ENCODE peak calls at places on chromosomes 4 and X, in seven cellular contexts. I is cardiac muscle cell, A is left lung, M is coronary artery, B is sigmoid colon, G is AG09309, K is esophagus squamous epithelium. E is an unnamed sample.

GRCh38 chr4:29867412-29867811 is 852.8 kb upstream of the PCDH7 start:
- DNase-seq in K (no peak), M (no peak), I (no peak), G (no peak), A (no peak), B (no peak), E (no peak)

GRCh38 chrX:121836000-121836399 is 788.6 kb downstream of the GLUD2 start:
- DNase-seq in K (no peak), A (no peak), B (no peak), I (no peak), M (no peak), G (no peak), E (no peak)

GRCh38 chr4:113556382-113557134 is 205.0 kb downstream of the CAMK2D start:
- DNase-seq in A (no peak), I (no peak), K (no peak), B (no peak), G (no peak), M (no peak), E (peak; percentile 50)

GRCh38 chr4:94451051-94451404 is 714 bp upstream of the PDLIM5 start:
- DNase-seq in B (no peak), K (no peak), I (peak; percentile 37), M (no peak), A (no peak), G (no peak), E (no peak)

GRCh38 chr4:43837171-43837570 is 611.4 kb downstream of the KCTD8 start:
- DNase-seq in M (no peak), G (no peak), A (no peak), I (no peak), K (no peak), B (no peak), E (peak; percentile 7)

GRCh38 chr4:108029321-108029720 is 39.6 kb downstream of the HADH start:
- DNase-seq in K (no peak), G (no peak), M (no peak), I (no peak), A (no peak), B (no peak), E (no peak)

GRCh38 chr4:40283968-40284367 is 51.2 kb upstream of the CHRNA9 start:
- DNase-seq in K (no peak), I (no peak), B (peak; percentile 15), G (no peak), M (no peak), A (no peak), E (peak; percentile 66)

GRCh38 chrX:111095974-111096870 is at the start of gene PAK3:
- DNase-seq in I (peak; percentile 57), A (peak; percentile 41), M (peak; percentile 75), B (peak; percentile 84), K (no peak), G (no peak), E (peak; percentile 44)

GRCh38 chrX:8988456-8988855 is 45.5 kb downstream of the FAM9B start:
- DNase-seq in A (no peak), B (no peak), I (peak; percentile 65), K (no peak), G (no peak), M (no peak), E (peak; percentile 87)

GRCh38 chr4:100517864-100518341 is at the start of gene EMCN:
- DNase-seq in K (no peak), B (no peak), I (peak; percentile 60), M (no peak), A (no peak), G (no peak), E (no peak)

GRCh38 chrX:23503835-23504539 is 163.3 kb upstream of the PRDX4 start:
- DNase-seq in G (peak; percentile 10), A (peak; percentile 41), M (peak; percentile 86), B (peak; percentile 57), K (no peak), I (peak; percentile 80), E (peak; percentile 88)

GRCh38 chrX:135168533-135168932 is 2.7 kb downstream of the CT55 start:
- DNase-seq in G (no peak), B (no peak), A (no peak), M (no peak), K (no peak), I (peak; percentile 8), E (no peak)

GRCh38 chrX:8939344-8939743 is 94.6 kb downstream of the FAM9B start:
- DNase-seq in K (no peak), A (no peak), M (no peak), I (no peak), B (no peak), G (no peak), E (no peak)

GRCh38 chrX:2521092-2521926 is 20.5 kb upstream of the DHRSX start:
- DNase-seq in B (no peak), A (no peak), I (peak; percentile 15), K (no peak), G (no peak), M (no peak), E (no peak)

GRCh38 chr4:101793397-101793796 is 2.9 kb downstream of the BANK1 start:
- DNase-seq in A (no peak), K (no peak), M (no peak), G (no peak), I (no peak), B (no peak), E (no peak)

GRCh38 chr4:148215202-148215601 is 227.0 kb downstream of the NR3C2 start:
- DNase-seq in B (no peak), A (no peak), I (no peak), K (no peak), M (no peak), G (no peak), E (no peak)

GRCh38 chr4:148211533-148211932 is 230.7 kb downstream of the NR3C2 start:
- DNase-seq in B (no peak), A (no peak), M (no peak), G (no peak), K (no peak), I (no peak), E (no peak)

GRCh38 chr4:148214529-148215166 is 227.6 kb downstream of the NR3C2 start:
- DNase-seq in K (no peak), A (peak; percentile 75), B (peak; percentile 80), I (no peak), G (no peak), M (no peak), E (peak; percentile 37)

GRCh38 chr4:148207074-148207473 is 235.1 kb downstream of the NR3C2 start:
- DNase-seq in A (no peak), G (no peak), M (no peak), B (no peak), K (no peak), I (no peak), E (peak; percentile 4)

GRCh38 chr4:148210661-148211060 is 231.6 kb downstream of the NR3C2 start:
- DNase-seq in M (no peak), I (no peak), A (no peak), B (no peak), K (no peak), G (no peak), E (no peak)
- H3K4me3 ChIP-seq in M (no peak overlapping the region), I (no peak overlapping the region), A (no peak overlapping the region), B (no peak overlapping the region), K (no peak overlapping the region), G (no peak overlapping the region), E (no peak overlapping the region)

GRCh38 chr4:60757986-60758385 is 442.1 kb upstream of the ADGRL3 start:
- DNase-seq in K (no peak), G (no peak), B (no peak), A (no peak), I (peak; percentile 19), M (no peak), E (no peak)
- H3K4me3 ChIP-seq in K (no peak overlapping the region), G (no peak overlapping the region), B (no peak overlapping the region), A (no peak overlapping the region), I (no peak overlapping the region), M (no peak overlapping the region), E (no peak overlapping the region)

GRCh38 chrX:129035180-129035579 is 488.1 kb downstream of the SMARCA1 start:
- DNase-seq in A (no peak), M (no peak), I (no peak), G (no peak), K (no peak), B (no peak), E (no peak)
- H3K4me3 ChIP-seq in A (no peak overlapping the region), M (no peak overlapping the region), I (no peak overlapping the region), G (no peak overlapping the region), K (no peak overlapping the region), B (no peak overlapping the region), E (no peak overlapping the region)

GRCh38 chr4:104749062-104749461 is 254.4 kb upstream of the CXXC4 start:
- DNase-seq in I (no peak), B (no peak), G (no peak), A (no peak), K (no peak), M (no peak), E (peak; percentile 63)

GRCh38 chr4:104747635-104748034 is 252.9 kb upstream of the CXXC4 start:
- DNase-seq in A (no peak), I (no peak), B (no peak), M (no peak), G (no peak), K (no peak), E (peak; percentile 61)

GRCh38 chr4:104743141-104743748 is 248.6 kb upstream of the CXXC4 start:
- DNase-seq in K (no peak), B (no peak), M (no peak), A (no peak), G (no peak), I (no peak), E (no peak)
- H3K4me3 ChIP-seq in K (no peak overlapping the region), B (no peak overlapping the region), M (no peak overlapping the region), A (no peak overlapping the region), G (no peak overlapping the region), I (no peak overlapping the region), E (no peak overlapping the region)

GRCh38 chrX:102651242-102651967 is at the start of gene GPRASP1:
- DNase-seq in K (peak; percentile 9), G (no peak), I (peak; percentile 41), A (peak; percentile 79), M (no peak), B (peak; percentile 91), E (no peak)
- H3K4me3 ChIP-seq in K (peak within 1 kb of the TSS; percentile 60), G (peak within 1 kb of the TSS; percentile 67), I (peak within 1 kb of the TSS; percentile 36), A (peak within 1 kb of the TSS; percentile 43), M (peak within 1 kb of the TSS; percentile 72), B (peak within 1 kb of the TSS; percentile 66), E (peak within 1 kb of the TSS; percentile 36)